ENCODE peak calls at places on chromosome 22, in eight cellular contexts. S is kidney, L is endothelial cell, G is progenitor cell of endocrine pancreas, M is astrocyte of the spinal cord, Q is GM23338, Y is right atrium auricular region, V is MM.1S. A is an unnamed sample.

GRCh38 chr22:31143537-31143936 is 3.2 kb upstream of the PLA2G3 start:
- DNase-seq in S (no peak), L (no peak), G (no peak), M (no peak), Q (no peak), Y (no peak), V (no peak), A (no peak)

GRCh38 chr22:47835726-47836125 is 1073.3 kb downstream of the TBC1D22A start:
- DNase-seq in S (no peak), L (no peak), G (no peak), M (peak), Q (no peak), Y (no peak), V (peak), A (peak)

GRCh38 chr22:47168900-47169800 is 406.7 kb downstream of the TBC1D22A start:
- DNase-seq in S (peak), L (no peak), G (no peak), M (no peak), Q (peak), Y (no peak), V (no peak), A (peak)

GRCh38 chr22:46726986-46727317 is 11.1 kb downstream of the CERK start:
- DNase-seq in S (no peak), L (no peak), G (no peak), M (no peak), Q (no peak), Y (no peak), V (no peak), A (no peak)

GRCh38 chr22:42281284-42281683 is 10.8 kb upstream of the TCF20 start:
- DNase-seq in S (peak), L (no peak), G (no peak), M (no peak), Q (no peak), Y (no peak), V (no peak), A (no peak)

GRCh38 chr22:21041937-21042336 is 3.8 kb upstream of the LRRC74B start:
- DNase-seq in S (no peak), L (no peak), G (no peak), M (peak), Q (no peak), Y (no peak), V (no peak), A (peak)

GRCh38 chr22:48577691-48578090 is 1250.0 kb downstream of the BRD1 start:
- DNase-seq in S (peak), L (no peak), G (no peak), M (no peak), Q (no peak), Y (no peak), V (no peak), A (no peak)

GRCh38 chr22:42172385-42173172 is 42.0 kb upstream of the CYP2D6 start:
- DNase-seq in S (no peak), L (no peak), G (no peak), M (peak), Q (no peak), Y (no peak), V (no peak), A (peak)

GRCh38 chr22:30562391-30562790 is 12.1 kb downstream of the GAL3ST1 start:
- DNase-seq in S (no peak), L (no peak), G (no peak), M (no peak), Q (no peak), Y (no peak), V (no peak), A (no peak)

GRCh38 chr22:30667092-30667485 is 586 bp downstream of the DUSP18 start:
- DNase-seq in S (no peak), L (no peak), G (no peak), M (peak), Q (no peak), Y (no peak), V (no peak), A (no peak)

GRCh38 chr22:30129636-30130035 is 49.4 kb downstream of the HORMAD2 start:
- DNase-seq in S (no peak), L (no peak), G (no peak), M (no peak), Q (no peak), Y (no peak), V (no peak), A (no peak)

GRCh38 chr22:36439481-36440271 is 41.8 kb downstream of the TXN2 start:
- DNase-seq in S (peak), L (no peak), G (no peak), M (peak), Q (no peak), Y (no peak), V (no peak), A (peak)

GRCh38 chr22:49767355-49768062 is 60.2 kb downstream of the BRD1 start:
- DNase-seq in S (peak), L (peak), G (no peak), M (peak), Q (peak), Y (no peak), V (peak), A (peak)

GRCh38 chr22:42001127-42001526 is 2.5 kb downstream of the WBP2NL start:
- DNase-seq in S (no peak), L (no peak), G (no peak), M (no peak), Q (no peak), Y (no peak), V (no peak), A (peak)

GRCh38 chr22:39545310-39546063 is 12.9 kb upstream of the RPS19BP1 start:
- DNase-seq in S (no peak), L (peak), G (peak), M (peak), Q (peak), Y (no peak), V (no peak), A (no peak)

GRCh38 chr22:29630180-29630498 is 26.7 kb downstream of the NF2 start:
- DNase-seq in S (no peak), L (no peak), G (no peak), M (no peak), Q (no peak), Y (no peak), V (no peak), A (no peak)

GRCh38 chr22:47337161-47337621 is 574.7 kb downstream of the TBC1D22A start:
- DNase-seq in S (no peak), L (no peak), G (no peak), M (peak), Q (no peak), Y (peak), V (peak), A (peak)

GRCh38 chr22:48757581-48757980 is 1070.1 kb downstream of the BRD1 start:
- DNase-seq in S (peak), L (no peak), G (peak), M (no peak), Q (no peak), Y (peak), V (no peak), A (no peak)

GRCh38 chr22:46084943-46085830 is 65.1 kb upstream of the PPARA start:
- DNase-seq in S (peak), L (no peak), G (no peak), M (peak), Q (no peak), Y (peak), V (no peak), A (no peak)

GRCh38 chr22:46045459-46046298 is 68.7 kb upstream of the WNT7B start:
- DNase-seq in S (peak), L (no peak), G (no peak), M (no peak), Q (no peak), Y (no peak), V (no peak), A (no peak)

GRCh38 chr22:22855085-22855484 is 32.5 kb upstream of the IGLL5 start:
- DNase-seq in S (no peak), L (no peak), G (no peak), M (no peak), Q (no peak), Y (no peak), V (no peak), A (no peak)

GRCh38 chr22:22856364-22856763 is 31.3 kb upstream of the IGLL5 start:
- DNase-seq in S (no peak), L (no peak), G (no peak), M (no peak), Q (peak), Y (no peak), V (no peak), A (no peak)

GRCh38 chr22:22856885-22857606 is 30.6 kb upstream of the IGLL5 start:
- DNase-seq in S (no peak), L (no peak), G (no peak), M (no peak), Q (no peak), Y (no peak), V (no peak), A (no peak)

GRCh38 chr22:22854466-22854865 is 33.1 kb upstream of the IGLL5 start:
- DNase-seq in S (no peak), L (no peak), G (no peak), M (no peak), Q (no peak), Y (peak), V (no peak), A (no peak)

DNA sequence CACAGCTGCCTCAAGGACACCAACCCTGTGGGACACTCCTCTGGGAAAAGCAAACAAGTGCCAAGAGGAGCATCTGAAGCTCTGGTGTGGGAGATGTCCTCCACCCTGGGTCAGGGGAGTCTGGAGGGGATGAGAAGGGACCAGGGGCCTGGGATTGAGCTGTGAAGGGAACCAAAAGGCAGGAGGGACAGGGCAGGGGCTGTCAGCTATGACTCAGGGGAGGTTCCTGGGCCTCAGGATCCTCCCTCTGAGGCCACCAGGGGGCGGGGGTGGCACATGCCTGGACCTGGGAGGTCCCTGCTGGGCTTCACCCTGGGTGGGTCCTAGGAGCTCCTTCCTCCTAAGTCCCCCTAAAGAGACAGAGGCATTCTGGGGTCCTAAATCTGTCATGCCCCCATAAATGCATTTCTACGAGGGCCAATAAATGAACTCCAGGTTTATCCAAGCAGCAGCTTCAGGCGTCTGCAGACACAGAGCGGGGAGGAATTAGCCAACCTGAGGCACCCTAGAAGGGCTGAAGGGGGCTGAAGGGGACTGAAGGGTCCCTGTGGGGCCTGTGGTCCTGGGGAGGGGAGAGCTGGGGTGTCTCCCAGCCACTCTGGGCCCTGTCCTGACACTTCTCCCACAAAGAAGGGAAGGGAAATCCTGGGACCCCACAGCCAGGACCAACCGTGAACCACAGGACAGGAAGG is 31.9 kb upstream of the IGLL5 start:
- DNase-seq in S (no peak), L (peak), G (peak), M (no peak), Q (peak), Y (no peak), V (peak), A (no peak)
- TF ChIP-seq CTCF in S (no peak), L (peak), G (peak), M (peak), Q (peak), Y (no peak), V (peak), A (peak)

GRCh38 chr22:26131755-26132154 is 37.5 kb upstream of the SEZ6L start:
- DNase-seq in S (no peak), L (no peak), G (no peak), M (no peak), Q (no peak), Y (no peak), V (no peak), A (no peak)

GRCh38 chr22:26139320-26139719 is 29.9 kb upstream of the SEZ6L start:
- DNase-seq in S (no peak), L (no peak), G (no peak), M (no peak), Q (no peak), Y (no peak), V (no peak), A (no peak)

DNA sequence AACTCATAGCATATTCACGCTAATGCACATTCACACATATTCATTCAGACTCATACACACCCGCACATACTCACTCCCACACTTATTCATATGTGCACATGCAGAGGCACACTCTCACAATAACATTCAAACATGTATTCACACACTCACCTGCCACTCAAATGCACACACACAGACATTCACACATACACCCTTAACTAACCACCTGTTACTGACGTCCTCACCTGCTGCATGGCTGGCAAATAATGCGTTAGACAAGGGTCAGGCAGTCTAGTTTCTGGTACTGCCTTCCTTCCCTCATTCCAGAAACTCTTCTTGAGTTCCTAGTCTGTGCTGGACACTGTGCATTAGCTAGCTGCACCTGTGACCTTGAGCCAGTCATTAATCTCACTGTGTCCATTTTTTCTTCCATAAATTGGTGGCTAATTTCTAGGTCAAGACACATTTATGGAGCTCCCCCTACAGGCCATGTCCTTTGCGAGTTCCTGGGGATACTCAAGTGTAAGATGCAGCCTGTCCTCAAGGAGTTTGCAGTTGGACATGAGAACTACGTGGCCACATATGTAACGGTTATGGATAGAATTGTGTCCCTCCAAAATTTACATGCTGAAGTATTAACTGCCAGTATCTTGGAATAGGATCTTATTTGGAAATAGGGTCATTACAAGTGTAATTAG is 34.5 kb upstream of the SEZ6L start:
- DNase-seq in S (no peak), L (no peak), G (no peak), M (no peak), Q (peak), Y (no peak), V (peak), A (no peak)
- TF ChIP-seq CTCF in S (no peak), L (peak), G (peak), M (peak), Q (peak), Y (no peak), V (peak), A (no peak)

DNA sequence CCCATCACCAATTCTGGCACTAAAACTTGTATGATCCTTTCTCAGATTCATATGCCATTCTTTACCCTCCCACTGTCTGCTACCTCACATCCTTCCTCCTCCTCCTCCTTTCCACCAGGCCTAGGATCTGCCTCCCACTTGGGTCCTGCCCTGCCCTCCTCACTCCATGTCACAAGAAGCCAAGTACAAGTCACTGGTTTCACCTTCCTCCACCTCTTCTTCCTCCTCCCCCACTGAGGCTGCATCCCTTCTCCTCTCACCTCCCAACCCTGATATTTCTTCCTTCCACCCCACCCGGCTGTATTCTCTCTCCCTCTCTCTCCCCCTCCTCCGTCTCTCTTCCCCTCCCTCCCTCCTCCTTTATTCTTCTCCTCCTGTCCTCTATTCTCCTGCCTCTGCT is 46.6 kb downstream of the LARGE1 start:
- DNase-seq in S (no peak), L (no peak), G (no peak), M (no peak), Q (no peak), Y (no peak), V (no peak), A (no peak)
- TF ChIP-seq CTCF in S (no peak), L (no peak), G (no peak), M (no peak), Q (no peak), Y (no peak), V (no peak), A (no peak)

GRCh38 chr22:25060522-25061071 is 108.1 kb downstream of the KIAA1671 start:
- DNase-seq in S (no peak), L (no peak), G (no peak), M (no peak), Q (no peak), Y (no peak), V (no peak), A (no peak)
- TF ChIP-seq CTCF in S (no peak), L (peak), G (peak), M (peak), Q (peak), Y (no peak), V (peak), A (no peak)

GRCh38 chr22:19845369-19845722 is 9.3 kb downstream of the GNB1L start:
- DNase-seq in S (peak), L (no peak), G (no peak), M (no peak), Q (no peak), Y (peak), V (no peak), A (no peak)

GRCh38 chr22:19843857-19844422 is 10.7 kb downstream of the GNB1L start:
- DNase-seq in S (peak), L (no peak), G (no peak), M (no peak), Q (no peak), Y (no peak), V (no peak), A (no peak)

GRCh38 chr22:19843107-19843856 is 11.4 kb downstream of the GNB1L start:
- DNase-seq in S (peak), L (no peak), G (no peak), M (no peak), Q (no peak), Y (peak), V (no peak), A (no peak)

GRCh38 chr22:19846620-19847344 is 7.9 kb downstream of the GNB1L start:
- DNase-seq in S (no peak), L (no peak), G (no peak), M (no peak), Q (no peak), Y (peak), V (no peak), A (no peak)

GRCh38 chr22:19844423-19845368 is 10.0 kb downstream of the GNB1L start:
- DNase-seq in S (peak), L (no peak), G (no peak), M (no peak), Q (no peak), Y (peak), V (no peak), A (peak)
- TF ChIP-seq CTCF in S (no peak), L (no peak), G (no peak), M (no peak), Q (no peak), Y (no peak), V (no peak), A (no peak)

GRCh38 chr22:19968450-19968891 is 26.9 kb upstream of the TXNRD2 start:
- DNase-seq in S (peak), L (no peak), G (no peak), M (no peak), Q (no peak), Y (no peak), V (no peak), A (no peak)
- TF ChIP-seq CTCF in S (no peak), L (no peak), G (no peak), M (no peak), Q (no peak), Y (no peak), V (no peak), A (no peak)

DNA sequence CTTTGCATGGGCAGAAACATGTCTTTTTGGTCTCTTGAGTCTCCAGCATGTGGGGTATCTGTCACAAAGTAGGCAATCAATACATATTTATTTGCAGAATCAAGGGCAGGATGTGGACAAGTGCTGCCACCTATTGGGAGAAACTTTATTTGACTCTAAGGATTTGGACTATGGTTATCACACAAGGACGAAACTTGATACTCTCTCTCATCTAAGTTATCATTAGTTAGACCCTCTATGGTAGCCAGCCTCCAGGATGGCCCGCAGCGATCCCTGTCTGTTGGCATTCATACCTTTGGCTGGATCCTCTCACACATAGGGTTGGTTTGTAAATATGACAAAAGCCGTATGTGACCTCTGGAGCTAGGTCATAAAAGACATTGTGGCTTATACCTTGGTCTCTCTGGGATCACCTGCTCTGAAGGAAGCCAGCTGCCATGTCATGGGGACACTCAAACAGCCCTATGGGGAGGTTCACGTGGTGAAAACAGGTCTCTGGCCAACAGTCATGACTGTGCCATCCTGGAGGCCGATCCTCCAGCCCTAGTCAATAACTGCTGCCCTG is 1.1 kb upstream of the FBXO7 start:
- DNase-seq in S (no peak), L (peak), G (no peak), M (peak), Q (peak), Y (no peak), V (peak), A (peak)
- TF ChIP-seq CTCF in S (peak), L (peak), G (peak), M (peak), Q (peak), Y (peak), V (peak), A (peak)

GRCh38 chr22:37891926-37892325 is 14.2 kb upstream of the MICALL1 start:
- DNase-seq in S (no peak), L (no peak), G (no peak), M (no peak), Q (no peak), Y (no peak), V (no peak), A (no peak)

GRCh38 chr22:37884420-37884819 is 21.7 kb upstream of the MICALL1 start:
- DNase-seq in S (no peak), L (no peak), G (no peak), M (no peak), Q (no peak), Y (no peak), V (no peak), A (peak)

GRCh38 chr22:37893583-37893983 is 12.5 kb upstream of the MICALL1 start:
- DNase-seq in S (no peak), L (no peak), G (no peak), M (no peak), Q (no peak), Y (no peak), V (no peak), A (no peak)

GRCh38 chr22:37892566-37893338 is 13.3 kb upstream of the MICALL1 start:
- DNase-seq in S (no peak), L (no peak), G (no peak), M (no peak), Q (no peak), Y (no peak), V (no peak), A (no peak)

GRCh38 chr22:37887610-37888378 is 18.3 kb upstream of the MICALL1 start:
- DNase-seq in S (no peak), L (peak), G (no peak), M (peak), Q (peak), Y (no peak), V (no peak), A (peak)
- TF ChIP-seq CTCF in S (peak), L (no peak), G (peak), M (peak), Q (peak), Y (no peak), V (peak), A (peak)

DNA sequence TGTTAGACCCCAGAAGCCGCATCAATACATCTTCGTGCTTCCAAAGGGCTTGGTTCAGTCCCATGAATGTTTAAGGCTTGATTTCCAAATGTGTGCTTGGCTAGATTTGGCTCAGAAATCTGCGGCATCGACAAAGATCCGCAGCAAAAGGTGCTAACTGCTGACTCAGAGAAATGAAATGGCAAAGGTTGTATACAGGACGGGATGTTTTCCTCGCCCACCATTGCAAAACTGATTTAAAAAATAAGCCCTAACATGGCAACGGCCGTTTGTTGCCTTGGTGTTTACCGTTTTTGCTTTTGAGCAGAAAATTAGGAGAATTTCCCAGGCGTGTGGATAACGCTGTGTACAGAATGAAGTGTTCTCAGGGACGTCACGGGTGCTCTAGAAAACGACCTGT is 70.1 kb downstream of the ARHGAP8 start:
- DNase-seq in S (peak), L (no peak), G (no peak), M (no peak), Q (no peak), Y (no peak), V (no peak), A (no peak)
- TF ChIP-seq CTCF in S (no peak), L (no peak), G (no peak), M (no peak), Q (no peak), Y (no peak), V (no peak), A (no peak)